ENCODE peak calls at places on chromosome 4, in seven cellular contexts. H, W, N, L, F, O and V are unnamed samples.

GRCh38 chr4:128459547-128459946 is 171.9 kb upstream of the PGRMC2 start:
- DNase-seq in H (no peak), N (no peak), O (no peak), L (no peak), F (no peak), W (no peak), V (no peak)

GRCh38 chr4:13535708-13536361 is 8.5 kb downstream of the NKX3-2 start:
- DNase-seq in O (no peak), L (no peak), F (no peak), W (no peak), H (no peak), N (no peak), V (no peak)

GRCh38 chr4:188117631-188118030 is 8.2 kb upstream of the TRIML2 start:
- DNase-seq in F (no peak), O (no peak), N (no peak), L (no peak), W (no peak), H (no peak), V (no peak)

GRCh38 chr4:123017636-123018390 is 95.4 kb upstream of the NUDT6 start:
- DNase-seq in O (no peak), H (no peak), F (peak), W (no peak), L (peak), N (peak), V (peak)

GRCh38 chr4:26321326-26322276 is 787 bp downstream of the RBPJ start:
- DNase-seq in N (peak), L (no peak), O (peak), W (no peak), H (peak), F (peak), V (peak)

GRCh38 chr4:125484912-125485311 is 170.2 kb downstream of the FAT4 start:
- DNase-seq in F (no peak), L (peak), N (peak), H (no peak), W (no peak), O (no peak), V (no peak)

GRCh38 chr4:28916585-28916984 is 1803.6 kb upstream of the PCDH7 start:
- DNase-seq in H (no peak), W (no peak), L (no peak), F (no peak), O (no peak), N (no peak), V (no peak)

GRCh38 chr4:2434420-2434819 is 15.7 kb downstream of the CFAP99 start:
- DNase-seq in H (no peak), L (no peak), W (no peak), N (no peak), F (no peak), O (no peak), V (no peak)

GRCh38 chr4:134539729-134540231 is 338.2 kb upstream of the PABPC4L start:
- DNase-seq in H (no peak), N (no peak), F (no peak), O (no peak), W (no peak), L (no peak), V (no peak)

GRCh38 chr4:17385403-17385802 is 126.5 kb downstream of the QDPR start:
- DNase-seq in N (peak), W (no peak), F (peak), L (peak), O (no peak), H (no peak), V (peak)

DNA sequence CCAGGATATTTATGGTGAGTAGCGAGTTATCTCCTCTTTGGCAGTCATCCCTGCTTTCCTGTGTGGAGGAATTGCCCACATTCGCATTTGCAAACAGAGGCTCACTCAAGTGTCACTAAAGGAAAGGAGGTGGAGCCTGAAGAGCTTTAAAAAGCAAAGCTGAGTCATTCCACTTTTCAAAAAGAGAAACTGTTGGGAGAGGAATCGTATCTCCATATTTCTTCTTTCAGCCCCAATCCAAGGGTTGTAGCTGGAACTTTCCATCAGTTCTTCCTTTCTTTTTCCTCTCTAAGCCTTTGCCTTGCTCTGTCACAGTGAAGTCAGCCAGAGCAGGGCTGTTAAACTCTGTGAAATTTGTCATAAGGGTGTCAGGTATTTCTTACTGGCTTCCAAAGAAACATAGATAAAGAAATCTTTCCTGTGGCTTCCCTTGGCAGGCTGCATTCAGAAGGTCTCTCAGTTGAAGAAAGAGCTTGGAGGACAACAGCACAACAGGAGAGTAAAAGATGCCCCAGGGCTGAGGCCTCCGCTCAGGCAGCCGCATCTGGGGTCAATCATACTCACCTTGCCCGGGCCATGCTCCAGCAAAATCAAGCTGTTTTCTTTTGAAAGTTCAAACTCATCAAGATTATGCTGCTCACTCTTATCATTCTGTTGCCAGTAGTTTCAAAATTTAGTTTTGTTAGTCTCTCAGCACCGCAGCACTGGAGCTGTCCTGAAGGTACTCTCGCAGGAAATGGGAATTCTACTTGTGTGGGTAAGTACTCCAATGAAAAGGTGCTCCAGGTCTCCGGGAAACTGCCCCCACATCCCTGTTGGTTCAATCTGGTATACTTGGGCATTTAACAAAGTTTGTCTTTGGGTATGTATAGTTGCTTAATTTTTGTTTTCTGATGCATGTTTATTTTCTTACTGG is at the start of gene EGF:
- DNase-seq in F (peak), H (no peak), W (no peak), N (peak), L (peak), O (no peak), V (peak)
- H3K4me3 ChIP-seq in F (no peak), H (peak), W (no peak), N (peak), L (peak), O (no peak), V (no peak)

GRCh38 chr4:158903079-158903456 is 134.2 kb downstream of the FNIP2 start:
- DNase-seq in L (no peak), H (no peak), F (no peak), W (no peak), O (no peak), N (no peak), V (no peak)
- TF ChIP-seq CTCF in L (no peak), H (no peak), F (no peak), W (no peak), O (no peak), N (no peak), V (no peak)

GRCh38 chr4:7354937-7355336 is 79.8 kb downstream of the PSAPL1 start:
- DNase-seq in W (no peak), H (no peak), L (no peak), N (peak), O (no peak), F (peak), V (no peak)
- H3K4me3 ChIP-seq in W (no peak), H (no peak), L (no peak), N (no peak), O (no peak), F (no peak), V (no peak)

DNA sequence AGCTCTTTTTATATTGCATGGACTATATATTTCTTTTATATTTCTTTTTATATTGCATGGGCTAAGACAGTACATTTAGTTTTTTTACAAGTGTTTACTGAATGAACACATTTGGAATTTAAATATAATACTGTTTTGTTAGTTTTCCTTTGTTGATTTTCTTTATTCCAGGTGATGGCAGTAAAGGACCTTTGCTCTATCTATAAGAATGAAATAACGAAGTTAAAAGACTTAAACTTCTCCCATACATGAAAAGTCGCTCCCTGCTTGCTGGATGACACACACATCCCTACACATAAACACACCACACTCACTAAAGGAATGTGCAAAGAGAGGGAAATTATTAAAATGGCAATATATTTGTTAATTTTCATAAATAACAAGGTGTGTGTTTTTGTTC is 102.5 kb upstream of the ANXA10 start:
- DNase-seq in L (no peak), W (no peak), N (no peak), H (no peak), F (no peak), O (no peak), V (peak)
- TF ChIP-seq CTCF in L (no peak), W (peak), N (no peak), H (no peak), F (no peak), O (no peak), V (peak)

GRCh38 chr4:154414796-154415195 is 76.8 kb downstream of the DCHS2 start:
- DNase-seq in N (no peak), W (no peak), O (no peak), H (no peak), F (no peak), L (no peak), V (no peak)

GRCh38 chr4:154415313-154415712 is 76.3 kb downstream of the DCHS2 start:
- DNase-seq in O (no peak), H (no peak), W (no peak), F (no peak), L (no peak), N (no peak), V (no peak)

GRCh38 chr4:154416183-154416543 is 75.4 kb downstream of the DCHS2 start:
- DNase-seq in L (no peak), N (no peak), F (peak), H (no peak), O (peak), W (no peak), V (peak)

GRCh38 chr4:154421618-154422017 is 70.0 kb downstream of the DCHS2 start:
- DNase-seq in W (no peak), L (no peak), H (no peak), N (no peak), O (no peak), F (no peak), V (no peak)

GRCh38 chr4:154417358-154417673 is 74.3 kb downstream of the DCHS2 start:
- DNase-seq in N (no peak), W (no peak), F (no peak), H (no peak), L (no peak), O (no peak), V (no peak)
- H3K4me3 ChIP-seq in N (no peak), W (no peak), F (peak), H (peak), L (peak), O (no peak), V (no peak)

DNA sequence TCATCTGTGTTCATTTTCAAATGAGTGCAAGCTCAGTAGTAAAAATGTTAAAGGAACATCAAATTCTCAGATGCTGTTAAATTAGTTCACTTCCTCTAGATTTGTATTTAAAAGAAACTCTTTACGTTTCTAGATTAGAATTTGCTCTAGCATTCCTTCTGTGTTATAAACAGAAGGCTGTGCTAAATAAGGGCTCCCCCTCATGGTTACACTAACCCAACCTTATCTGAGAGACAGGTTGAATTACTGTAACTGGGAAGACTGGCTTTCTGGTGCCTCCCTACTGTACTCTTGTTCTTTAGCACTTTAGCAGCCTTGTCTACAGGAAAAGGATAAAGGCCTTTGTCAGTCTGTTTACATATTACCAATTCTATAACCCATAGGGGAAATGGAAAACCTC is 56.8 kb downstream of the RXFP1 start:
- DNase-seq in F (peak), L (peak), O (no peak), W (no peak), H (no peak), N (peak), V (peak)
- TF ChIP-seq CTCF in F (peak), L (peak), O (no peak), W (peak), H (no peak), N (peak), V (peak)

DNA sequence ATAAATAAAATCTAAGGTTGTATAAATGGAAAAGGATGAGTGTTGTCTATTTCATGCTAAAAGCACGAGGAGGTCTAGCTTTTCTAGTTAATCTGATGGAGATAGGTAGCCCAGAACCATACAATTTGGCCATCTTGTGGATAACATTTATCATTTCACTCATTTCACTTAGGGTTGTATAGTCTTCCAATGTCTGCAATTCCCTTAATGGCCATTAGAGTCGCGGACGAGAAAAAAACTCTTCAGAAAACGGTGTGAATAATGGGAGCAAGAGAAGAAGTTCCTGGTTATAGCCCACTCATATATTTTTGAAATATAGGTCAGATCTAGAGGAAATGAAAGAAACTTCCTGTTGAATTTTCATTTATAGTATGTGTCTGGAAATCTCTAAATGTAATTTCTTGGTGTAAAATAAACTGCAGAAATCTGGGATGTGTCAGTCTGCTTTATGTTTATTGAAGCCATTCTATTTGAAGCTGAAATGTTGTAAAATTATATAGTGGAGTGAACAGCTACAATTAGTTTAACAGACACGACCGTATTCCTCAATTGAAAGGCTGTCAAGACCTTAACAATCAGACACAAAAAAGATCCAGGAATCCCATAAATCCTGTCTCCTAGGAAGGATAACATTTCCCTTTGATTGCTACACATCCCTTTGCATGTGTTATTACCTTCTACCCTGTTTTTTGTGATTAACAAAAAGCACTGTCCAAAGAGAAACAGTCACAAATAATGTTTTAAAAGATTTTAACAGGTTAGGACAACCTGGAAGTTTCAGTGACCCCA is 47.7 kb upstream of the MGST2 start:
- DNase-seq in L (no peak), N (no peak), W (no peak), F (no peak), O (no peak), H (no peak), V (no peak)
- H3K4me3 ChIP-seq in L (no peak), N (no peak), W (no peak), F (no peak), O (no peak), H (no peak), V (no peak)